ENCODE peak calls at places on chromosomes 12 and 14, in eight cellular contexts. G is transverse colon, R is neuronal stem cell, U is HepG2, P is heart left ventricle, D is lung, S is cardiac muscle cell, M is GM23338. V is an unnamed sample.

GRCh38 chr12:53383258-53383657 is 3.3 kb downstream of the SP1 start:
- DNase-seq in G (no peak), R (no peak), U (no peak), P (no peak), D (no peak), S (no peak), M (no peak), V (no peak)

GRCh38 chr14:37168721-37169120 is 3.7 kb downstream of the SLC25A21 start:
- DNase-seq in G (no peak), R (no peak), U (no peak), P (no peak), D (no peak), S (no peak), M (no peak), V (peak; percentile 33)

GRCh38 chr14:102215522-102216250 is 76.0 kb downstream of the WDR20 start:
- DNase-seq in G (no peak), R (no peak), U (no peak), P (peak; percentile 59), D (no peak), S (peak; percentile 41), M (no peak), V (no peak)

GRCh38 chr12:2011641-2012607 is 7.7 kb upstream of the DCP1B start:
- DNase-seq in G (no peak), R (no peak), U (peak; percentile 73), P (no peak), D (no peak), S (no peak), M (peak; percentile 63), V (no peak)

GRCh38 chr14:39884091-39884490 is 451.9 kb upstream of the FBXO33 start:
- DNase-seq in G (no peak), R (no peak), U (no peak), P (no peak), D (no peak), S (peak; percentile 38), M (no peak), V (no peak)

GRCh38 chr14:67373347-67373746 is 13.2 kb downstream of the EIF2S1 start:
- DNase-seq in G (no peak), R (no peak), U (no peak), P (no peak), D (no peak), S (no peak), M (no peak), V (no peak)

GRCh38 chr12:53325539-53326061 is 4.2 kb upstream of the AAAS start:
- DNase-seq in G (peak; percentile 35), R (no peak), U (peak; percentile 35), P (no peak), D (no peak), S (peak; percentile 37), M (peak; percentile 53), V (peak; percentile 32)

GRCh38 chr12:2301531-2302461 is 249.0 kb downstream of the CACNA1C start:
- DNase-seq in G (no peak), R (no peak), U (no peak), P (peak; percentile 87), D (no peak), S (no peak), M (no peak), V (no peak)

GRCh38 chr12:55820679-55821078 is 2.8 kb downstream of the ORMDL2 start:
- DNase-seq in G (no peak), R (no peak), U (peak; percentile 22), P (no peak), D (no peak), S (no peak), M (peak; percentile 53), V (no peak)

GRCh38 chr12:68768431-68768934 is 22.5 kb downstream of the SLC35E3 start:
- DNase-seq in G (no peak), R (no peak), U (no peak), P (no peak), D (no peak), S (no peak), M (no peak), V (no peak)

GRCh38 chr12:58922849-58923248 is 2.5 kb upstream of the LRIG3 start:
- DNase-seq in G (no peak), R (no peak), U (no peak), P (no peak), D (no peak), S (no peak), M (no peak), V (no peak)

GRCh38 chr12:68405292-68405900 is 73.2 kb upstream of the MDM1 start:
- DNase-seq in G (no peak), R (no peak), U (no peak), P (no peak), D (no peak), S (no peak), M (no peak), V (no peak)

GRCh38 chr12:130764073-130764472 is 48.0 kb upstream of the RIMBP2 start:
- DNase-seq in G (no peak), R (no peak), U (no peak), P (no peak), D (no peak), S (peak; percentile 13), M (no peak), V (no peak)

DNA sequence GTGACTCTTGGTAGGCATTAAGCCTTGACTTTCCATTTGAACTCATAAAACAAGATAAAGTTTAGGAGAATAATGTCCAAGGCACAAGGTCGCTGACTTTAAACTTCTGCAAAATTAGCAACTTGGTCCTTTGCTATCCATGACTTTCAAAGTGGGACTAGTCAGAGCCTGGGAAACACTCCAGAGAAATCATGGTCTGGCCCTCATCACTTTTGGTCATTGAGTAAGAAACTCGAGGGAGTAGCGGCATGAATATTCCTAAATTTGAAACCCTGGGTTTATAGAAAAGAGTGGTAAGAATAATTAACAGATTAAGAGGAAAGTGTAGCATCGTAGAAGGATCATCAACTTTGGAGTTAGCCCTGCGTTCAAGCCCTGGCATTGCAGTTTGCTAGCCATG is 16.9 kb upstream of the APPL2 start:
- DNase-seq in G (no peak), R (no peak), U (no peak), P (no peak), D (no peak), S (no peak), M (no peak), V (no peak)
- H3K4me1 ChIP-seq in G (no peaks in the 10 kb centered on the region), R (no peaks in the 10 kb centered on the region), U (no peaks in the 10 kb centered on the region), P (no peaks in the 10 kb centered on the region), D (peaks cover 1% of the 10 kb centered on the region), S (no peaks in the 10 kb centered on the region), M (no peaks in the 10 kb centered on the region), V (peaks cover 5% of the 10 kb centered on the region)

GRCh38 chr14:76954791-76955190 is 73.7 kb downstream of the IRF2BPL start:
- DNase-seq in G (no peak), R (no peak), U (no peak), P (no peak), D (no peak), S (no peak), M (no peak), V (no peak)
- H3K4me1 ChIP-seq in G (peaks cover 59% of the 10 kb centered on the region), R (peaks cover 47% of the 10 kb centered on the region), U (peaks cover 89% of the 10 kb centered on the region), P (peaks cover 46% of the 10 kb centered on the region), D (peaks cover 19% of the 10 kb centered on the region), S (peaks cover 38% of the 10 kb centered on the region), M (peaks cover 48% of the 10 kb centered on the region), V (peaks cover 55% of the 10 kb centered on the region)

GRCh38 chr12:107451246-107451645 is 234.4 kb upstream of the PWP1 start:
- DNase-seq in G (no peak), R (no peak), U (no peak), P (no peak), D (no peak), S (no peak), M (no peak), V (no peak)

GRCh38 chr12:107449891-107450290 is 235.7 kb upstream of the PWP1 start:
- DNase-seq in G (no peak), R (no peak), U (no peak), P (no peak), D (no peak), S (no peak), M (no peak), V (no peak)

GRCh38 chr12:107447336-107447735 is 238.3 kb upstream of the PWP1 start:
- DNase-seq in G (no peak), R (no peak), U (no peak), P (no peak), D (no peak), S (no peak), M (no peak), V (no peak)

GRCh38 chr12:107448198-107448597 is 237.4 kb upstream of the PWP1 start:
- DNase-seq in G (peak; percentile 20), R (peak; percentile 15), U (no peak), P (no peak), D (no peak), S (no peak), M (peak; percentile 80), V (no peak)

DNA sequence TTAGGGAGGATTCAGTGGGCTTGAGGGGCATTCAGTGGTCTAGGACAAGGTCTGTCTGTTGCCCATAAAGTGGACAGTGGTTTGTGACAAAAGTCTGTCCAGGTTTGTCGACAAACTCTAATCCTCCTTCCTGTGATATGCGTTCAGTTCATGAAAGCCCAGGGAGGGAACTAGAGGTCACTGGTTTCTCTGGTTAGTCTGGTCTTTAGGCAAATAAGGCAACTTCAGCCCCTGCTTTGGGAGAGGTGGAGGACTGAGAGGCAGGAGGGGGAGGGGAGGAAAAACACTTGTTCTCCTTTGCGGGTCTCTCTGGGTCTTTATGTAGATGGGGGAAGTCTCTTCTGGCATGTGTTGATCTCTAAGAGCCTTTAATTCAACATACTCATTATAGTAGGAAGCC is 235.1 kb upstream of the PWP1 start:
- DNase-seq in G (no peak), R (no peak), U (no peak), P (no peak), D (no peak), S (no peak), M (peak; percentile 32), V (no peak)
- H3K4me1 ChIP-seq in G (no peaks in the 10 kb centered on the region), R (peaks cover 5% of the 10 kb centered on the region), U (no peaks in the 10 kb centered on the region), P (no peaks in the 10 kb centered on the region), D (no peaks in the 10 kb centered on the region), S (no peaks in the 10 kb centered on the region), M (peaks cover 11% of the 10 kb centered on the region), V (no peaks in the 10 kb centered on the region)

GRCh38 chr12:50506753-50507473 is 2.1 kb downstream of the DIP2B start:
- DNase-seq in G (no peak), R (no peak), U (no peak), P (no peak), D (no peak), S (no peak), M (no peak), V (no peak)

GRCh38 chr12:50507474-50507838 is 2.7 kb downstream of the DIP2B start:
- DNase-seq in G (no peak), R (no peak), U (no peak), P (no peak), D (no peak), S (no peak), M (no peak), V (no peak)

GRCh38 chr12:50509009-50509663 is 4.4 kb downstream of the DIP2B start:
- DNase-seq in G (no peak), R (no peak), U (peak; percentile 61), P (no peak), D (no peak), S (no peak), M (no peak), V (no peak)

GRCh38 chr12:50508420-50508819 is 3.6 kb downstream of the DIP2B start:
- DNase-seq in G (no peak), R (no peak), U (no peak), P (no peak), D (no peak), S (no peak), M (no peak), V (no peak)

DNA sequence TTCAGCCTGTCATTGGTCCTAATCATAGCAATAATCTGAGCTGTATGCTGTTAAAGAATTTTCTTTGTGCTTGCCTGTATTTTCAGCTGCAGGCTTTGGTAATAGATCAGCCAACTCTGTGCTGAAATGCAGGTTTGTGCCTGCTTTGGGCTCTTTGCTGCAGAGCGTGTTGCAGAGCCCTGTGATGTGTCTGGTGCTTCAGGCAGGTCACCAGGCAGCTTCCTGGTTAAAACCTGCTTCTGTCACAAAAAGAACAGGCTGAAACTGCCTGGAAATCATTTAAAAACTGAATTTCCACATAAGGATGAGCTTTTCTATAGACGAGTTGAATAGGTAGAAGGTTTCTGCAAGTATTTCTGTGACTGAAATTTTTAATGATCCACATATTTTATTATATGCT is 3.1 kb downstream of the DIP2B start:
- DNase-seq in G (no peak), R (no peak), U (no peak), P (no peak), D (no peak), S (no peak), M (no peak), V (no peak)
- H3K4me1 ChIP-seq in G (peaks cover 54% of the 10 kb centered on the region), R (peaks cover 12% of the 10 kb centered on the region), U (peaks cover 62% of the 10 kb centered on the region), P (peaks cover 37% of the 10 kb centered on the region), D (peaks cover 6% of the 10 kb centered on the region), S (peaks cover 32% of the 10 kb centered on the region), M (peaks cover 17% of the 10 kb centered on the region), V (peaks cover 14% of the 10 kb centered on the region)